ENCODE peak calls at places on chromosomes 1 and 21, in ten cellular contexts. One of them, this sample, is unnamed.

GRCh38 chr1:233229291-233229690 is 66.2 kb downstream of the PCNX2 start:
- DNase-seq in stimulated activated CD4-positive, alpha-beta T cell treated with anti-CD3 and anti-CD28 coated beads, TNF-alpha, amount 100 ng/mL, for 4 hours: no peak
- DNase-seq in lower leg skin: no peak
- DNase-seq in AG09309: peak
- DNase-seq in NCI-H2227 treated with DMSO at 0.1 percent for 48 hours: no peak
- DNase-seq in NCI-H1105 treated with DMSO at 0.1 percent for 48 hours: no peak
- DNase-seq in HFF-Myc: no peak
- DNase-seq in midbrain: no peak
- DNase-seq in non-pigmented ciliary epithelial cell: no peak
- DNase-seq in progenitor cell of endocrine pancreas: no peak
- DNase-seq in this sample: no peak

GRCh38 chr1:229752679-229753078 is 126.6 kb downstream of the URB2 start:
- DNase-seq in stimulated activated CD4-positive, alpha-beta T cell treated with anti-CD3 and anti-CD28 coated beads, TNF-alpha, amount 100 ng/mL, for 4 hours: no peak
- DNase-seq in lower leg skin: no peak
- DNase-seq in AG09309: no peak
- DNase-seq in NCI-H2227 treated with DMSO at 0.1 percent for 48 hours: no peak
- DNase-seq in NCI-H1105 treated with DMSO at 0.1 percent for 48 hours: no peak
- DNase-seq in HFF-Myc: no peak
- DNase-seq in midbrain: no peak
- DNase-seq in non-pigmented ciliary epithelial cell: no peak
- DNase-seq in progenitor cell of endocrine pancreas: no peak
- DNase-seq in this sample: no peak

GRCh38 chr1:24749886-24750285 is 4.6 kb downstream of the CLIC4 start:
- DNase-seq in stimulated activated CD4-positive, alpha-beta T cell treated with anti-CD3 and anti-CD28 coated beads, TNF-alpha, amount 100 ng/mL, for 4 hours: no peak
- DNase-seq in lower leg skin: no peak
- DNase-seq in AG09309: no peak
- DNase-seq in NCI-H2227 treated with DMSO at 0.1 percent for 48 hours: no peak
- DNase-seq in NCI-H1105 treated with DMSO at 0.1 percent for 48 hours: no peak
- DNase-seq in HFF-Myc: no peak
- DNase-seq in midbrain: no peak
- DNase-seq in non-pigmented ciliary epithelial cell: no peak
- DNase-seq in progenitor cell of endocrine pancreas: no peak
- DNase-seq in this sample: no peak

GRCh38 chr21:33978585-33978984 is 63.0 kb upstream of the ATP5PO start:
- DNase-seq in stimulated activated CD4-positive, alpha-beta T cell treated with anti-CD3 and anti-CD28 coated beads, TNF-alpha, amount 100 ng/mL, for 4 hours: no peak
- DNase-seq in lower leg skin: no peak
- DNase-seq in AG09309: no peak
- DNase-seq in NCI-H2227 treated with DMSO at 0.1 percent for 48 hours: no peak
- DNase-seq in NCI-H1105 treated with DMSO at 0.1 percent for 48 hours: no peak
- DNase-seq in HFF-Myc: no peak
- DNase-seq in midbrain: no peak
- DNase-seq in non-pigmented ciliary epithelial cell: no peak
- DNase-seq in progenitor cell of endocrine pancreas: no peak
- DNase-seq in this sample: no peak

GRCh38 chr1:176811896-176812295 is 348.9 kb downstream of the PAPPA2 start:
- DNase-seq in stimulated activated CD4-positive, alpha-beta T cell treated with anti-CD3 and anti-CD28 coated beads, TNF-alpha, amount 100 ng/mL, for 4 hours: no peak
- DNase-seq in lower leg skin: no peak
- DNase-seq in AG09309: no peak
- DNase-seq in NCI-H2227 treated with DMSO at 0.1 percent for 48 hours: no peak
- DNase-seq in NCI-H1105 treated with DMSO at 0.1 percent for 48 hours: no peak
- DNase-seq in HFF-Myc: no peak
- DNase-seq in midbrain: no peak
- DNase-seq in non-pigmented ciliary epithelial cell: no peak
- DNase-seq in progenitor cell of endocrine pancreas: no peak
- DNase-seq in this sample: no peak

GRCh38 chr21:41953831-41954653 is at the start of gene C2CD2:
- DNase-seq in stimulated activated CD4-positive, alpha-beta T cell treated with anti-CD3 and anti-CD28 coated beads, TNF-alpha, amount 100 ng/mL, for 4 hours: peak
- DNase-seq in lower leg skin: no peak
- DNase-seq in AG09309: no peak
- DNase-seq in NCI-H2227 treated with DMSO at 0.1 percent for 48 hours: peak
- DNase-seq in NCI-H1105 treated with DMSO at 0.1 percent for 48 hours: peak
- DNase-seq in HFF-Myc: peak
- DNase-seq in midbrain: peak
- DNase-seq in non-pigmented ciliary epithelial cell: no peak
- DNase-seq in progenitor cell of endocrine pancreas: peak
- DNase-seq in this sample: peak

GRCh38 chr1:168709407-168709891 is 19.6 kb downstream of the DPT start:
- DNase-seq in stimulated activated CD4-positive, alpha-beta T cell treated with anti-CD3 and anti-CD28 coated beads, TNF-alpha, amount 100 ng/mL, for 4 hours: no peak
- DNase-seq in lower leg skin: no peak
- DNase-seq in AG09309: peak
- DNase-seq in NCI-H2227 treated with DMSO at 0.1 percent for 48 hours: peak
- DNase-seq in NCI-H1105 treated with DMSO at 0.1 percent for 48 hours: no peak
- DNase-seq in HFF-Myc: peak
- DNase-seq in midbrain: no peak
- DNase-seq in non-pigmented ciliary epithelial cell: peak
- DNase-seq in progenitor cell of endocrine pancreas: no peak
- DNase-seq in this sample: no peak

GRCh38 chr21:41647806-41648561 is 118.9 kb downstream of the RIPK4 start:
- DNase-seq in stimulated activated CD4-positive, alpha-beta T cell treated with anti-CD3 and anti-CD28 coated beads, TNF-alpha, amount 100 ng/mL, for 4 hours: no peak
- DNase-seq in lower leg skin: no peak
- DNase-seq in AG09309: no peak
- DNase-seq in NCI-H2227 treated with DMSO at 0.1 percent for 48 hours: no peak
- DNase-seq in NCI-H1105 treated with DMSO at 0.1 percent for 48 hours: no peak
- DNase-seq in HFF-Myc: no peak
- DNase-seq in midbrain: no peak
- DNase-seq in non-pigmented ciliary epithelial cell: no peak
- DNase-seq in progenitor cell of endocrine pancreas: no peak
- DNase-seq in this sample: no peak

GRCh38 chr1:112618114-112618720 is 724 bp downstream of the ST7L start:
- DNase-seq in stimulated activated CD4-positive, alpha-beta T cell treated with anti-CD3 and anti-CD28 coated beads, TNF-alpha, amount 100 ng/mL, for 4 hours: no peak
- DNase-seq in lower leg skin: no peak
- DNase-seq in AG09309: no peak
- DNase-seq in NCI-H2227 treated with DMSO at 0.1 percent for 48 hours: peak
- DNase-seq in NCI-H1105 treated with DMSO at 0.1 percent for 48 hours: peak
- DNase-seq in HFF-Myc: no peak
- DNase-seq in midbrain: peak
- DNase-seq in non-pigmented ciliary epithelial cell: no peak
- DNase-seq in progenitor cell of endocrine pancreas: no peak
- DNase-seq in this sample: peak